ENCODE peak calls at places on chromosome 11, in eight cellular contexts. U is breast epithelium, F is Peyer's patch, T is HepG2, A is testis, M is IMR-90, R is sigmoid colon, B is ovary. X is an unnamed sample.
A peak's percentile ranks its signal among the peaks of the same experiment; 100 is the strongest.

GRCh38 chr11:114077482-114078305 is 18.2 kb downstream of the ZBTB16 start:
- DNase-seq in R (peak; percentile 61), T (no peak), U (no peak), B (no peak), M (no peak), F (peak; percentile 64), A (no peak), X (peak; percentile 51)

GRCh38 chr11:17173332-17173731 is 34.5 kb downstream of the PIK3C2A start:
- DNase-seq in R (no peak), T (no peak), A (no peak), U (no peak), M (no peak), B (no peak), F (no peak), X (no peak)

GRCh38 chr11:132962026-132962425 is 570.3 kb downstream of the OPCML start:
- DNase-seq in M (peak; percentile 72), R (no peak), F (no peak), B (no peak), T (no peak), U (no peak), A (peak; percentile 62), X (no peak)

GRCh38 chr11:64241175-64241429 is 207 bp downstream of the FKBP2 start:
- DNase-seq in M (no peak), F (no peak), T (no peak), R (no peak), A (no peak), U (no peak), B (no peak), X (no peak)

GRCh38 chr11:23192256-23192655 is 332.0 kb upstream of the CCDC179 start:
- DNase-seq in M (peak; percentile 48), B (no peak), F (no peak), T (no peak), U (no peak), R (no peak), A (no peak), X (no peak)

GRCh38 chr11:73227571-73228211 is 9.6 kb downstream of the P2RY2 start:
- DNase-seq in B (peak; percentile 34), U (peak; percentile 87), T (no peak), A (no peak), M (no peak), R (peak; percentile 44), F (no peak), X (peak; percentile 84)

GRCh38 chr11:113431746-113432145 is 43.5 kb downstream of the DRD2 start:
- DNase-seq in T (no peak), R (peak; percentile 40), U (no peak), M (no peak), F (no peak), B (no peak), A (no peak), X (no peak)

GRCh38 chr11:36114095-36114494 is 170.2 kb downstream of the LDLRAD3 start:
- DNase-seq in U (no peak), M (no peak), R (no peak), B (no peak), F (no peak), T (no peak), A (no peak), X (no peak)

GRCh38 chr11:44301856-44302231 is 8.1 kb downstream of the ALX4 start:
- DNase-seq in U (no peak), F (no peak), R (peak; percentile 44), T (no peak), M (no peak), B (no peak), A (no peak), X (no peak)

GRCh38 chr11:73889019-73889418 is 12.2 kb downstream of the PAAF1 start:
- DNase-seq in T (no peak), R (no peak), M (peak; percentile 37), F (no peak), B (no peak), U (no peak), A (no peak), X (no peak)

GRCh38 chr11:101618691-101619090 is 34.9 kb upstream of the TRPC6 start:
- DNase-seq in A (no peak), R (no peak), B (no peak), F (no peak), T (no peak), U (no peak), M (peak; percentile 93), X (no peak)

GRCh38 chr11:5992604-5993251 is 5.9 kb upstream of the OR52L1 start:
- DNase-seq in M (peak; percentile 7), A (no peak), F (no peak), T (peak; percentile 6), R (no peak), U (no peak), B (no peak), X (no peak)

GRCh38 chr11:113308601-113309000 is 5.8 kb upstream of the TTC12 start:
- DNase-seq in R (no peak), F (no peak), U (no peak), M (no peak), A (no peak), T (no peak), B (no peak), X (no peak)

GRCh38 chr11:19628018-19628417 is 84.6 kb upstream of the NAV2 start:
- DNase-seq in T (no peak), F (no peak), M (peak; percentile 59), R (peak; percentile 97), A (peak; percentile 78), B (peak; percentile 69), U (peak; percentile 87), X (peak; percentile 47)

GRCh38 chr11:2376751-2377451 is at the start of gene CD81:
- DNase-seq in R (no peak), A (peak; percentile 69), U (no peak), F (peak; percentile 59), M (peak; percentile 33), T (no peak), B (peak; percentile 82), X (no peak)

GRCh38 chr11:12556155-12556554 is 118.1 kb upstream of the TEAD1 start:
- DNase-seq in B (no peak), U (no peak), A (no peak), M (peak; percentile 62), F (no peak), R (no peak), T (no peak), X (no peak)

GRCh38 chr11:3952715-3953114 is 97.3 kb downstream of the STIM1 start:
- DNase-seq in T (no peak), M (no peak), B (no peak), F (no peak), U (no peak), R (no peak), A (no peak), X (no peak)

GRCh38 chr11:16856022-16856471 is 117.6 kb downstream of the C11orf58 start:
- DNase-seq in R (no peak), T (no peak), M (no peak), U (no peak), F (no peak), B (no peak), A (no peak), X (no peak)

DNA sequence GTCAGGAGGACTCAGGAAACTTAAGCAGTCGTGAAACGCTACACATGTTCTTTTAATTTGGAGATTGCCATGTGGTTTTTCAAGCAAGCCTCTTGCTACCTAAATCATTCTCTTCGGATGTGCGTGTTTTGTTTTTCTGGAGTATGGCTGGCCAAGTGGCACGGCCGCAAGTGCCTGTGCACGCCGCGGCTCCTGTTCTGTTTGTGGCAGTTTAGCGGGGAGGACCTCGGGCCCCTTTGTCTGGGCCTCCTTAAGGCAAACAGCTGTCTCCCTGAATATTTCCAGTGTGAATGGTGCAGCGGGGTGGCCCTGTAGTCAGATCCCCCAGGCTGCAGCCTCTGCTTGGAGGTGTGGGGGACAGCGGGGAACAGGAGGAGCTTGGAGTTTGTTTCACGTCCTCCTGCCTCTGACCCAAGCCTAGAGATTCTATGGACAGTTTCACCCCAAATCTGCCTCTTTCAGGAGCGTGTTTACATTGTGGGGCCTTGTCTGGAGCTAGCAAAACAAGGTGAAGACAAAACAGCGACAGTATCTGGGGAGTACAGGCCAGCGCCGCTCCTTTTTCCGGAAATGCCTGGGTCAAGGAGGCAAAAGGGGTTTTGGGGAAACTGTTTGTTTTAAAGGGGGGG is 1.3 kb downstream of the LRP5 start:
- DNase-seq in R (no peak), F (no peak), T (peak; percentile 43), A (no peak), B (peak; percentile 39), M (peak; percentile 30), U (no peak), X (no peak)
- TF ChIP-seq POLR2A in R (no peak), F (no peak), T (no peak), A (no peak), B (no peak), M (no peak), U (no peak), X (no peak)

DNA sequence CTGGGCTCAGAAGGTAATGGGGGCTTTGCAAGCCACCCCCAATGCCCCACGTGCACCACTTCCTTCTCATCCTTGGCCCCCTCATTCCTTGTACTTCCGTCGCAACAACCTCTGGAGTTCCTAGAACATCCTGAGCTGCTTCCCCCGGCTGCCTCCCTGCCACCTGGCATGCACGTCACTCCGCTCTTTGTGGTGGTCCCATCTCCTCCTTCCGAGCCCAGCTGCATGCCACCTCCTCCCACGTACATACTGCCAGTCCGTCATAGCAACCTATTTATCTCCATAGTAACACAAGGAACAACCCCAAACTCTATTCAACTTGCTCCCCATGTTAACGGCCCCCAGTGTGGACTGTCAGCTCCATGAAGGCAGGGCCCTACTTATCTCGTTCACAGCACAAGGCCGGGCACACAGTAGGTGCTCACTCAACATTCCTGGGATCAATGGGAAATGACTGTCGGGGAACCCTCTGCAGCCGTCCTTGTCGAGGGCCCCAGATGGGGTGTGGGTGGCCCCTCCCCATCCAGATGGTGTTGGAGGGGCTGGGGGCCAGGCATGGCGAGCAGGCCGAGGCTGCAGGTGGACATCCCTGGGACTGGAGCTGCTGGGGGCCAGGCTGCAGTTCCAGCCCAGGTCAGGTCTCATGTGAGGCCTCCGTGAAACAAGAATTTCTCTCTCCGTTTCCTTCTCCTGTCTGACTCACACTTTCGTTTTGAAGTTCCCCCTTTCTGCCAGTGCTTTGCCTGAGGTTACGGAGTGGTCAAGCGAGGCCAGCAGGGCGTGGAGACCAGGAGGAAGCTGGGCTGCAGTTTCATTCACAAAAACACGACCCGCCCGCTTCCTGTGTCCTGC is 4.2 kb downstream of the MYEOV start:
- DNase-seq in A (peak; percentile 49), B (peak; percentile 41), U (peak; percentile 77), T (peak; percentile 78), R (peak; percentile 83), F (peak; percentile 72), M (peak; percentile 82), X (peak; percentile 85)
- H3K4me1 ChIP-seq in A (peaks cover 3% of the 10 kb centered on the region), B (no peaks in the 10 kb centered on the region), U (peaks cover 22% of the 10 kb centered on the region), T (peaks cover 49% of the 10 kb centered on the region), R (peaks cover 38% of the 10 kb centered on the region), F (peaks cover 34% of the 10 kb centered on the region), M (peaks cover 55% of the 10 kb centered on the region), X (peaks cover 69% of the 10 kb centered on the region)

DNA sequence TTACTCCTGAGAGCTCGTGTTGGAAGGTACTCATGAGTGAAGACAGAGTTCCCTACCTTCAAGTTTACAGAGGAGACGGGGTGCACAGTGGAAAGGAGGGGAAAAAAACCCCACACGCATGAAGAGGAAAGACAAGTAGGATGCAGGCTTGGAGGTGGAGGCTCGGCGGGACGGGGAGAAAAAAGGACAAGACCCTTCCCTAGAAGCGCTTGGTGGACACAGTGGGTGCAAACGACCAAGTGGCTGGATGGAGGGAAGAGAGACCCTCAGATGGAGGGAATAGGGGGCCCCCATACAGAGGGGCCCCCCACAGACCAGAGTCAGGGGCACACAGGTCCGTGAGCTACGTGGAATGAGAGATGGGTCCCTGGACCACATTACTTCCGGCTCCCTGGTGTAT is 380.1 kb downstream of the SHANK2 start:
- DNase-seq in R (peak; percentile 56), U (no peak), A (no peak), T (no peak), F (no peak), M (no peak), B (no peak), X (no peak)
- H3K9me3 ChIP-seq in R (no peaks in the 10 kb centered on the region), U (no peaks in the 10 kb centered on the region), A (no peaks in the 10 kb centered on the region), T (no peaks in the 10 kb centered on the region), F (no peaks in the 10 kb centered on the region), M (no peaks in the 10 kb centered on the region), B (no peaks in the 10 kb centered on the region), X (no peaks in the 10 kb centered on the region)

GRCh38 chr11:10584071-10584501 is 15.6 kb upstream of the LYVE1 start:
- DNase-seq in T (no peak), F (no peak), R (peak; percentile 78), A (peak; percentile 43), B (peak; percentile 71), U (no peak), M (peak; percentile 75), X (no peak)
- TF ChIP-seq POLR2A in T (no peak), F (no peak), R (no peak), A (no peak), B (no peak), U (no peak), M (no peak), X (no peak)

X was measured in transverse colon.